ENCODE peak calls at places on chromosomes 3 and 15, in seven cellular contexts. One of them, this sample, is unnamed.

GRCh38 chr3:56795097-56795806 is 6.5 kb downstream of the ARHGEF3 start:
- DNase-seq in Right ventricle myocardium superior: no peak
- DNase-seq in activated T-cell treated with anti-CD3 and anti-CD28 coated beads, Interleukin-2, amount 50 U/mL, for 48 hours: peak
- DNase-seq in body of pancreas: no peak
- DNase-seq in AG20443: peak
- DNase-seq in lung microvascular endothelial cell: peak
- DNase-seq in DMS79 treated with DMSO at 0.1 percent for 48 hours: no peak
- DNase-seq in this sample: no peak

GRCh38 chr15:89461386-89461785 is 35.0 kb downstream of the RHCG start:
- DNase-seq in Right ventricle myocardium superior: no peak
- DNase-seq in activated T-cell treated with anti-CD3 and anti-CD28 coated beads, Interleukin-2, amount 50 U/mL, for 48 hours: no peak
- DNase-seq in body of pancreas: no peak
- DNase-seq in AG20443: no peak
- DNase-seq in lung microvascular endothelial cell: no peak
- DNase-seq in DMS79 treated with DMSO at 0.1 percent for 48 hours: no peak
- DNase-seq in this sample: no peak

GRCh38 chr3:155512175-155512866 is 218.8 kb upstream of the STRIT1 start:
- DNase-seq in Right ventricle myocardium superior: no peak
- DNase-seq in activated T-cell treated with anti-CD3 and anti-CD28 coated beads, Interleukin-2, amount 50 U/mL, for 48 hours: no peak
- DNase-seq in body of pancreas: no peak
- DNase-seq in AG20443: no peak
- DNase-seq in lung microvascular endothelial cell: no peak
- DNase-seq in DMS79 treated with DMSO at 0.1 percent for 48 hours: no peak
- DNase-seq in this sample: no peak

GRCh38 chr15:58870451-58870850 is 63.0 kb downstream of the SLTM start:
- DNase-seq in Right ventricle myocardium superior: no peak
- DNase-seq in activated T-cell treated with anti-CD3 and anti-CD28 coated beads, Interleukin-2, amount 50 U/mL, for 48 hours: no peak
- DNase-seq in body of pancreas: no peak
- DNase-seq in AG20443: no peak
- DNase-seq in lung microvascular endothelial cell: no peak
- DNase-seq in DMS79 treated with DMSO at 0.1 percent for 48 hours: no peak
- DNase-seq in this sample: no peak

GRCh38 chr3:168250415-168250861 is 154.7 kb upstream of the GOLIM4 start:
- DNase-seq in Right ventricle myocardium superior: no peak
- DNase-seq in activated T-cell treated with anti-CD3 and anti-CD28 coated beads, Interleukin-2, amount 50 U/mL, for 48 hours: no peak
- DNase-seq in body of pancreas: no peak
- DNase-seq in AG20443: no peak
- DNase-seq in lung microvascular endothelial cell: peak
- DNase-seq in DMS79 treated with DMSO at 0.1 percent for 48 hours: no peak
- DNase-seq in this sample: no peak

GRCh38 chr15:58980351-58980939 is 7.0 kb upstream of the RNF111 start:
- DNase-seq in Right ventricle myocardium superior: no peak
- DNase-seq in activated T-cell treated with anti-CD3 and anti-CD28 coated beads, Interleukin-2, amount 50 U/mL, for 48 hours: no peak
- DNase-seq in body of pancreas: no peak
- DNase-seq in AG20443: peak
- DNase-seq in lung microvascular endothelial cell: peak
- DNase-seq in DMS79 treated with DMSO at 0.1 percent for 48 hours: no peak
- DNase-seq in this sample: peak

GRCh38 chr3:132507657-132508056 is 89.4 kb upstream of the ACKR4 start:
- DNase-seq in Right ventricle myocardium superior: no peak
- DNase-seq in activated T-cell treated with anti-CD3 and anti-CD28 coated beads, Interleukin-2, amount 50 U/mL, for 48 hours: no peak
- DNase-seq in body of pancreas: no peak
- DNase-seq in AG20443: no peak
- DNase-seq in lung microvascular endothelial cell: no peak
- DNase-seq in DMS79 treated with DMSO at 0.1 percent for 48 hours: no peak
- DNase-seq in this sample: no peak

GRCh38 chr3:10288575-10288960 is 4.2 kb downstream of the GHRL start:
- DNase-seq in Right ventricle myocardium superior: no peak
- DNase-seq in activated T-cell treated with anti-CD3 and anti-CD28 coated beads, Interleukin-2, amount 50 U/mL, for 48 hours: no peak
- DNase-seq in body of pancreas: no peak
- DNase-seq in AG20443: no peak
- DNase-seq in lung microvascular endothelial cell: no peak
- DNase-seq in DMS79 treated with DMSO at 0.1 percent for 48 hours: no peak
- DNase-seq in this sample: no peak

GRCh38 chr3:17518189-17519059 is 224.0 kb downstream of the TBC1D5 start:
- DNase-seq in Right ventricle myocardium superior: no peak
- DNase-seq in activated T-cell treated with anti-CD3 and anti-CD28 coated beads, Interleukin-2, amount 50 U/mL, for 48 hours: no peak
- DNase-seq in body of pancreas: no peak
- DNase-seq in AG20443: no peak
- DNase-seq in lung microvascular endothelial cell: no peak
- DNase-seq in DMS79 treated with DMSO at 0.1 percent for 48 hours: peak
- DNase-seq in this sample: peak

GRCh38 chr3:127073931-127074820 is 91.3 kb downstream of the PLXNA1 start:
- DNase-seq in Right ventricle myocardium superior: peak
- DNase-seq in activated T-cell treated with anti-CD3 and anti-CD28 coated beads, Interleukin-2, amount 50 U/mL, for 48 hours: no peak
- DNase-seq in body of pancreas: no peak
- DNase-seq in AG20443: peak
- DNase-seq in lung microvascular endothelial cell: no peak
- DNase-seq in DMS79 treated with DMSO at 0.1 percent for 48 hours: peak
- DNase-seq in this sample: no peak

GRCh38 chr3:148466143-148466542 is 231.6 kb upstream of the AGTR1 start:
- DNase-seq in Right ventricle myocardium superior: no peak
- DNase-seq in activated T-cell treated with anti-CD3 and anti-CD28 coated beads, Interleukin-2, amount 50 U/mL, for 48 hours: no peak
- DNase-seq in body of pancreas: no peak
- DNase-seq in AG20443: peak
- DNase-seq in lung microvascular endothelial cell: peak
- DNase-seq in DMS79 treated with DMSO at 0.1 percent for 48 hours: no peak
- DNase-seq in this sample: no peak

GRCh38 chr3:189839576-189839975 is 208.4 kb downstream of the TP63 start:
- DNase-seq in Right ventricle myocardium superior: no peak
- DNase-seq in activated T-cell treated with anti-CD3 and anti-CD28 coated beads, Interleukin-2, amount 50 U/mL, for 48 hours: no peak
- DNase-seq in body of pancreas: no peak
- DNase-seq in AG20443: peak
- DNase-seq in lung microvascular endothelial cell: no peak
- DNase-seq in DMS79 treated with DMSO at 0.1 percent for 48 hours: no peak
- DNase-seq in this sample: no peak

GRCh38 chr15:19987389-19988048 is 554.1 kb downstream of the GOLGA6L6 start:
- DNase-seq in Right ventricle myocardium superior: peak
- DNase-seq in activated T-cell treated with anti-CD3 and anti-CD28 coated beads, Interleukin-2, amount 50 U/mL, for 48 hours: peak
- DNase-seq in body of pancreas: no peak
- DNase-seq in AG20443: no peak
- DNase-seq in lung microvascular endothelial cell: no peak
- DNase-seq in DMS79 treated with DMSO at 0.1 percent for 48 hours: no peak
- DNase-seq in this sample: peak

GRCh38 chr3:186483611-186484340 is 60.4 kb downstream of the CRYGS start:
- DNase-seq in Right ventricle myocardium superior: no peak
- DNase-seq in activated T-cell treated with anti-CD3 and anti-CD28 coated beads, Interleukin-2, amount 50 U/mL, for 48 hours: no peak
- DNase-seq in body of pancreas: peak
- DNase-seq in AG20443: no peak
- DNase-seq in lung microvascular endothelial cell: no peak
- DNase-seq in DMS79 treated with DMSO at 0.1 percent for 48 hours: no peak
- DNase-seq in this sample: no peak

GRCh38 chr3:88957751-88958452 is 149.5 kb upstream of the EPHA3 start:
- DNase-seq in Right ventricle myocardium superior: no peak
- DNase-seq in activated T-cell treated with anti-CD3 and anti-CD28 coated beads, Interleukin-2, amount 50 U/mL, for 48 hours: no peak
- DNase-seq in body of pancreas: no peak
- DNase-seq in AG20443: peak
- DNase-seq in lung microvascular endothelial cell: no peak
- DNase-seq in DMS79 treated with DMSO at 0.1 percent for 48 hours: no peak
- DNase-seq in this sample: no peak

GRCh38 chr3:146640955-146641867 is 36.1 kb upstream of the PLSCR5 start:
- DNase-seq in Right ventricle myocardium superior: no peak
- DNase-seq in activated T-cell treated with anti-CD3 and anti-CD28 coated beads, Interleukin-2, amount 50 U/mL, for 48 hours: no peak
- DNase-seq in body of pancreas: no peak
- DNase-seq in AG20443: peak
- DNase-seq in lung microvascular endothelial cell: peak
- DNase-seq in DMS79 treated with DMSO at 0.1 percent for 48 hours: no peak
- DNase-seq in this sample: peak

GRCh38 chr3:71425491-71426071 is 157.9 kb downstream of the FOXP1 start:
- DNase-seq in Right ventricle myocardium superior: no peak
- DNase-seq in activated T-cell treated with anti-CD3 and anti-CD28 coated beads, Interleukin-2, amount 50 U/mL, for 48 hours: no peak
- DNase-seq in body of pancreas: no peak
- DNase-seq in AG20443: peak
- DNase-seq in lung microvascular endothelial cell: peak
- DNase-seq in DMS79 treated with DMSO at 0.1 percent for 48 hours: no peak
- DNase-seq in this sample: no peak

GRCh38 chr15:101514318-101514717 is 24.8 kb upstream of the PCSK6 start:
- DNase-seq in Right ventricle myocardium superior: no peak
- DNase-seq in activated T-cell treated with anti-CD3 and anti-CD28 coated beads, Interleukin-2, amount 50 U/mL, for 48 hours: no peak
- DNase-seq in body of pancreas: no peak
- DNase-seq in AG20443: no peak
- DNase-seq in lung microvascular endothelial cell: no peak
- DNase-seq in DMS79 treated with DMSO at 0.1 percent for 48 hours: no peak
- DNase-seq in this sample: no peak

GRCh38 chr3:159185443-159186050 is 383.7 kb downstream of the MFSD1 start:
- DNase-seq in Right ventricle myocardium superior: no peak
- DNase-seq in activated T-cell treated with anti-CD3 and anti-CD28 coated beads, Interleukin-2, amount 50 U/mL, for 48 hours: no peak
- DNase-seq in body of pancreas: no peak
- DNase-seq in AG20443: peak
- DNase-seq in lung microvascular endothelial cell: no peak
- DNase-seq in DMS79 treated with DMSO at 0.1 percent for 48 hours: no peak
- DNase-seq in this sample: no peak

GRCh38 chr15:35279811-35280210 is 194.7 kb upstream of the NANOGP8 start:
- DNase-seq in Right ventricle myocardium superior: no peak
- DNase-seq in activated T-cell treated with anti-CD3 and anti-CD28 coated beads, Interleukin-2, amount 50 U/mL, for 48 hours: no peak
- DNase-seq in body of pancreas: no peak
- DNase-seq in AG20443: no peak
- DNase-seq in lung microvascular endothelial cell: no peak
- DNase-seq in DMS79 treated with DMSO at 0.1 percent for 48 hours: no peak
- DNase-seq in this sample: no peak

GRCh38 chr15:63450884-63451225 is 53.5 kb upstream of the USP3 start:
- DNase-seq in Right ventricle myocardium superior: no peak
- DNase-seq in activated T-cell treated with anti-CD3 and anti-CD28 coated beads, Interleukin-2, amount 50 U/mL, for 48 hours: no peak
- DNase-seq in body of pancreas: no peak
- DNase-seq in AG20443: no peak
- DNase-seq in lung microvascular endothelial cell: no peak
- DNase-seq in DMS79 treated with DMSO at 0.1 percent for 48 hours: no peak
- DNase-seq in this sample: no peak

GRCh38 chr3:20503394-20504082 is 317.5 kb upstream of the SGO1 start:
- DNase-seq in Right ventricle myocardium superior: no peak
- DNase-seq in activated T-cell treated with anti-CD3 and anti-CD28 coated beads, Interleukin-2, amount 50 U/mL, for 48 hours: no peak
- DNase-seq in body of pancreas: no peak
- DNase-seq in AG20443: no peak
- DNase-seq in lung microvascular endothelial cell: no peak
- DNase-seq in DMS79 treated with DMSO at 0.1 percent for 48 hours: no peak
- DNase-seq in this sample: no peak

GRCh38 chr15:87682527-87682926 is 574.0 kb downstream of the NTRK3 start:
- DNase-seq in Right ventricle myocardium superior: no peak
- DNase-seq in activated T-cell treated with anti-CD3 and anti-CD28 coated beads, Interleukin-2, amount 50 U/mL, for 48 hours: no peak
- DNase-seq in body of pancreas: no peak
- DNase-seq in AG20443: no peak
- DNase-seq in lung microvascular endothelial cell: no peak
- DNase-seq in DMS79 treated with DMSO at 0.1 percent for 48 hours: no peak
- DNase-seq in this sample: no peak

GRCh38 chr3:172156309-172156998 is 117.1 kb downstream of the FNDC3B start:
- DNase-seq in Right ventricle myocardium superior: peak
- DNase-seq in activated T-cell treated with anti-CD3 and anti-CD28 coated beads, Interleukin-2, amount 50 U/mL, for 48 hours: no peak
- DNase-seq in body of pancreas: peak
- DNase-seq in AG20443: no peak
- DNase-seq in lung microvascular endothelial cell: peak
- DNase-seq in DMS79 treated with DMSO at 0.1 percent for 48 hours: peak
- DNase-seq in this sample: no peak

GRCh38 chr15:25712192-25712960 is 150.8 kb downstream of the ATP10A start:
- DNase-seq in Right ventricle myocardium superior: no peak
- DNase-seq in activated T-cell treated with anti-CD3 and anti-CD28 coated beads, Interleukin-2, amount 50 U/mL, for 48 hours: no peak
- DNase-seq in body of pancreas: peak
- DNase-seq in AG20443: no peak
- DNase-seq in lung microvascular endothelial cell: no peak
- DNase-seq in DMS79 treated with DMSO at 0.1 percent for 48 hours: no peak
- DNase-seq in this sample: no peak

GRCh38 chr15:60889506-60889905 is 339.6 kb downstream of the RORA start:
- DNase-seq in Right ventricle myocardium superior: no peak
- DNase-seq in activated T-cell treated with anti-CD3 and anti-CD28 coated beads, Interleukin-2, amount 50 U/mL, for 48 hours: no peak
- DNase-seq in body of pancreas: no peak
- DNase-seq in AG20443: no peak
- DNase-seq in lung microvascular endothelial cell: no peak
- DNase-seq in DMS79 treated with DMSO at 0.1 percent for 48 hours: no peak
- DNase-seq in this sample: no peak

GRCh38 chr3:150049317-150049716 is 78.6 kb upstream of the PFN2 start:
- DNase-seq in Right ventricle myocardium superior: no peak
- DNase-seq in activated T-cell treated with anti-CD3 and anti-CD28 coated beads, Interleukin-2, amount 50 U/mL, for 48 hours: no peak
- DNase-seq in body of pancreas: no peak
- DNase-seq in AG20443: peak
- DNase-seq in lung microvascular endothelial cell: no peak
- DNase-seq in DMS79 treated with DMSO at 0.1 percent for 48 hours: no peak
- DNase-seq in this sample: no peak

GRCh38 chr3:24615177-24615576 is 120.5 kb upstream of the THRB start:
- DNase-seq in Right ventricle myocardium superior: no peak
- DNase-seq in activated T-cell treated with anti-CD3 and anti-CD28 coated beads, Interleukin-2, amount 50 U/mL, for 48 hours: no peak
- DNase-seq in body of pancreas: no peak
- DNase-seq in AG20443: no peak
- DNase-seq in lung microvascular endothelial cell: no peak
- DNase-seq in DMS79 treated with DMSO at 0.1 percent for 48 hours: no peak
- DNase-seq in this sample: no peak

GRCh38 chr3:126480864-126481263 is 5.2 kb upstream of the ZXDC start:
- DNase-seq in Right ventricle myocardium superior: peak
- DNase-seq in activated T-cell treated with anti-CD3 and anti-CD28 coated beads, Interleukin-2, amount 50 U/mL, for 48 hours: no peak
- DNase-seq in body of pancreas: no peak
- DNase-seq in AG20443: no peak
- DNase-seq in lung microvascular endothelial cell: no peak
- DNase-seq in DMS79 treated with DMSO at 0.1 percent for 48 hours: no peak
- DNase-seq in this sample: no peak

GRCh38 chr3:52521881-52522650 is 11.6 kb downstream of the NT5DC2 start:
- DNase-seq in Right ventricle myocardium superior: peak
- DNase-seq in activated T-cell treated with anti-CD3 and anti-CD28 coated beads, Interleukin-2, amount 50 U/mL, for 48 hours: no peak
- DNase-seq in body of pancreas: no peak
- DNase-seq in AG20443: no peak
- DNase-seq in lung microvascular endothelial cell: no peak
- DNase-seq in DMS79 treated with DMSO at 0.1 percent for 48 hours: no peak
- DNase-seq in this sample: no peak

GRCh38 chr15:99630607-99631131 is 64.9 kb downstream of the MEF2A start:
- DNase-seq in Right ventricle myocardium superior: no peak
- DNase-seq in activated T-cell treated with anti-CD3 and anti-CD28 coated beads, Interleukin-2, amount 50 U/mL, for 48 hours: no peak
- DNase-seq in body of pancreas: no peak
- DNase-seq in AG20443: no peak
- DNase-seq in lung microvascular endothelial cell: no peak
- DNase-seq in DMS79 treated with DMSO at 0.1 percent for 48 hours: no peak
- DNase-seq in this sample: no peak

GRCh38 chr3:4834403-4834866 is 144.8 kb upstream of the BHLHE40 start:
- DNase-seq in Right ventricle myocardium superior: no peak
- DNase-seq in activated T-cell treated with anti-CD3 and anti-CD28 coated beads, Interleukin-2, amount 50 U/mL, for 48 hours: peak
- DNase-seq in body of pancreas: no peak
- DNase-seq in AG20443: no peak
- DNase-seq in lung microvascular endothelial cell: no peak
- DNase-seq in DMS79 treated with DMSO at 0.1 percent for 48 hours: no peak
- DNase-seq in this sample: no peak

GRCh38 chr15:56964182-56964581 is 45.7 kb downstream of the TCF12 start:
- DNase-seq in Right ventricle myocardium superior: no peak
- DNase-seq in activated T-cell treated with anti-CD3 and anti-CD28 coated beads, Interleukin-2, amount 50 U/mL, for 48 hours: no peak
- DNase-seq in body of pancreas: no peak
- DNase-seq in AG20443: peak
- DNase-seq in lung microvascular endothelial cell: no peak
- DNase-seq in DMS79 treated with DMSO at 0.1 percent for 48 hours: no peak
- DNase-seq in this sample: no peak

GRCh38 chr3:169811606-169812123 is 1.0 kb upstream of the LRRIQ4 start:
- DNase-seq in Right ventricle myocardium superior: no peak
- DNase-seq in activated T-cell treated with anti-CD3 and anti-CD28 coated beads, Interleukin-2, amount 50 U/mL, for 48 hours: peak
- DNase-seq in body of pancreas: no peak
- DNase-seq in AG20443: peak
- DNase-seq in lung microvascular endothelial cell: no peak
- DNase-seq in DMS79 treated with DMSO at 0.1 percent for 48 hours: peak
- DNase-seq in this sample: peak

This sample was measured in NCI-H1417.